ENCODE peak calls at places on chromosomes 6 and 20, in eight cellular contexts. N is coronary artery; R is NCI-H1048; Q is activated T-cell treated with anti-CD3 and anti-CD28 coated beads, Interleukin-2, amount 50 U/mL, for 72 hours; B is cardiac septum; Y is NCI-H2171; K is psoas muscle; P is NCI-H1092 treated with DMSO at 0.1 percent for 48 hours. C is an unnamed sample.

GRCh38 chr6:3771407-3772011 is 20.0 kb upstream of the PXDC1 start:
- DNase-seq in N (no peak), R (no peak), Q (no peak), B (no peak), Y (no peak), K (no peak), P (no peak), C (no peak)

GRCh38 chr6:89997456-89998445 is 103.5 kb downstream of the GJA10 start:
- DNase-seq in N (no peak), R (no peak), Q (no peak), B (no peak), Y (peak), K (peak), P (no peak), C (no peak)

GRCh38 chr6:134707342-134707982 is 242.4 kb downstream of the ALDH8A1 start:
- DNase-seq in N (no peak), R (no peak), Q (no peak), B (no peak), Y (no peak), K (no peak), P (no peak), C (peak)

GRCh38 chr6:3340358-3340798 is 81.6 kb downstream of the PSMG4 start:
- DNase-seq in N (no peak), R (no peak), Q (no peak), B (no peak), Y (no peak), K (no peak), P (no peak), C (no peak)

GRCh38 chr6:112549749-112550148 is 202.6 kb downstream of the RFPL4B start:
- DNase-seq in N (no peak), R (no peak), Q (no peak), B (no peak), Y (no peak), K (no peak), P (no peak), C (no peak)

GRCh38 chr6:34484899-34485298 is 19.0 kb downstream of the PACSIN1 start:
- DNase-seq in N (no peak), R (no peak), Q (peak), B (peak), Y (no peak), K (no peak), P (no peak), C (peak)

GRCh38 chr6:111750753-111751684 is 122.2 kb downstream of the FYN start:
- DNase-seq in N (no peak), R (no peak), Q (peak), B (no peak), Y (no peak), K (no peak), P (no peak), C (peak)

GRCh38 chr6:170443151-170443662 is 109.9 kb downstream of the PSMB1 start:
- DNase-seq in N (no peak), R (no peak), Q (no peak), B (peak), Y (no peak), K (no peak), P (no peak), C (no peak)

GRCh38 chr6:80468398-80468797 is 361.9 kb downstream of the BCKDHB start:
- DNase-seq in N (no peak), R (no peak), Q (no peak), B (no peak), Y (no peak), K (no peak), P (no peak), C (no peak)

GRCh38 chr6:75109025-75109424 is 96.8 kb downstream of the COL12A1 start:
- DNase-seq in N (no peak), R (no peak), Q (no peak), B (no peak), Y (no peak), K (no peak), P (no peak), C (no peak)

GRCh38 chr6:132929141-132929540 is 114.8 kb downstream of the RPS12 start:
- DNase-seq in N (no peak), R (peak), Q (no peak), B (no peak), Y (no peak), K (no peak), P (no peak), C (no peak)

GRCh38 chr6:156994215-156995076 is 217.3 kb downstream of the ARID1B start:
- DNase-seq in N (no peak), R (no peak), Q (no peak), B (no peak), Y (no peak), K (peak), P (no peak), C (no peak)

GRCh38 chr20:51428451-51429143 is 113.9 kb downstream of the NFATC2 start:
- DNase-seq in N (peak), R (no peak), Q (no peak), B (no peak), Y (no peak), K (peak), P (no peak), C (no peak)

GRCh38 chr20:9409352-9409751 is 105.0 kb upstream of the LAMP5 start:
- DNase-seq in N (no peak), R (no peak), Q (no peak), B (no peak), Y (no peak), K (no peak), P (no peak), C (peak)

GRCh38 chr6:75206338-75207210 is 721 bp upstream of the COL12A1 start:
- DNase-seq in N (peak), R (no peak), Q (peak), B (no peak), Y (no peak), K (peak), P (no peak), C (no peak)

GRCh38 chr6:166008441-166009369 is 158.9 kb downstream of the TBXT start:
- DNase-seq in N (no peak), R (no peak), Q (no peak), B (no peak), Y (no peak), K (no peak), P (peak), C (no peak)

GRCh38 chr6:169217972-169218371 is 35.7 kb downstream of the THBS2 start:
- DNase-seq in N (no peak), R (no peak), Q (no peak), B (no peak), Y (no peak), K (no peak), P (no peak), C (no peak)

GRCh38 chr6:125512621-125513020 is 210.9 kb upstream of the HDDC2 start:
- DNase-seq in N (no peak), R (no peak), Q (no peak), B (no peak), Y (no peak), K (no peak), P (peak), C (no peak)

C was measured in foreskin keratinocyte.